ENCODE peak calls at places on chromosomes 1 and 21, in ten cellular contexts. One of them, this sample, is unnamed. For H3K27me3 and H3K9me3, the result is how much of the 10 kb centered on the place peaks cover.

GRCh38 chr1:200296091-200296661 is 113.7 kb downstream of the ZNF281 start:
- DNase-seq in GM23248: no peak
- DNase-seq in keratinocyte: no peak
- DNase-seq in tibial nerve: no peak
- DNase-seq in ovary: no peak
- DNase-seq in NT2/D1: no peak
- DNase-seq in adipocyte: peak
- DNase-seq in PC-3: peak
- DNase-seq in fibroblast of lung: no peak
- DNase-seq in Panc1: no peak
- DNase-seq in this sample: no peak

GRCh38 chr1:96206451-96206850 is 515.1 kb upstream of the PTBP2 start:
- DNase-seq in GM23248: no peak
- DNase-seq in keratinocyte: no peak
- DNase-seq in tibial nerve: no peak
- DNase-seq in ovary: no peak
- DNase-seq in NT2/D1: peak
- DNase-seq in adipocyte: no peak
- DNase-seq in PC-3: no peak
- DNase-seq in fibroblast of lung: no peak
- DNase-seq in Panc1: no peak
- DNase-seq in this sample: no peak

GRCh38 chr1:145771056-145771455 is 51.8 kb downstream of the CD160 start:
- DNase-seq in GM23248: no peak
- DNase-seq in keratinocyte: no peak
- DNase-seq in tibial nerve: no peak
- DNase-seq in ovary: no peak
- DNase-seq in NT2/D1: no peak
- DNase-seq in adipocyte: no peak
- DNase-seq in PC-3: no peak
- DNase-seq in fibroblast of lung: no peak
- DNase-seq in Panc1: no peak
- DNase-seq in this sample: no peak

GRCh38 chr1:71641903-71642302 is 561.1 kb upstream of the ZRANB2 start:
- DNase-seq in GM23248: no peak
- DNase-seq in keratinocyte: no peak
- DNase-seq in tibial nerve: no peak
- DNase-seq in ovary: no peak
- DNase-seq in NT2/D1: no peak
- DNase-seq in adipocyte: no peak
- DNase-seq in PC-3: no peak
- DNase-seq in fibroblast of lung: no peak
- DNase-seq in Panc1: no peak
- DNase-seq in this sample: no peak

GRCh38 chr1:234458352-234459027 is 20.5 kb downstream of the TARBP1 start:
- DNase-seq in GM23248: no peak
- DNase-seq in keratinocyte: no peak
- DNase-seq in tibial nerve: no peak
- DNase-seq in ovary: no peak
- DNase-seq in NT2/D1: no peak
- DNase-seq in adipocyte: no peak
- DNase-seq in PC-3: peak
- DNase-seq in fibroblast of lung: no peak
- DNase-seq in Panc1: no peak
- DNase-seq in this sample: no peak

GRCh38 chr21:30255679-30256078 is 27.1 kb downstream of the KRTAP24-1 start:
- DNase-seq in GM23248: no peak
- DNase-seq in keratinocyte: no peak
- DNase-seq in tibial nerve: no peak
- DNase-seq in ovary: no peak
- DNase-seq in NT2/D1: no peak
- DNase-seq in adipocyte: no peak
- DNase-seq in PC-3: no peak
- DNase-seq in fibroblast of lung: no peak
- DNase-seq in Panc1: no peak
- DNase-seq in this sample: no peak

GRCh38 chr1:28886731-28887417 is 27.5 kb upstream of the EPB41 start:
- DNase-seq in GM23248: peak
- DNase-seq in keratinocyte: peak
- DNase-seq in tibial nerve: peak
- DNase-seq in ovary: peak
- DNase-seq in NT2/D1: peak
- DNase-seq in adipocyte: peak
- DNase-seq in PC-3: peak
- DNase-seq in fibroblast of lung: peak
- DNase-seq in Panc1: no peak
- DNase-seq in this sample: peak

GRCh38 chr1:159311679-159312078 is 9.5 kb downstream of the FCER1A start:
- DNase-seq in GM23248: no peak
- DNase-seq in keratinocyte: no peak
- DNase-seq in tibial nerve: no peak
- DNase-seq in ovary: no peak
- DNase-seq in NT2/D1: no peak
- DNase-seq in adipocyte: no peak
- DNase-seq in PC-3: no peak
- DNase-seq in fibroblast of lung: no peak
- DNase-seq in Panc1: no peak
- DNase-seq in this sample: no peak

GRCh38 chr21:28309596-28309995 is 683.1 kb downstream of the LTN1 start:
- DNase-seq in GM23248: no peak
- DNase-seq in keratinocyte: no peak
- DNase-seq in tibial nerve: no peak
- DNase-seq in ovary: no peak
- DNase-seq in NT2/D1: no peak
- DNase-seq in adipocyte: no peak
- DNase-seq in PC-3: no peak
- DNase-seq in fibroblast of lung: no peak
- DNase-seq in Panc1: no peak
- DNase-seq in this sample: no peak
- H3K27me3 ChIP-seq in GM23248: under half
- H3K27me3 ChIP-seq in keratinocyte: under half
- H3K27me3 ChIP-seq in tibial nerve: under half
- H3K27me3 ChIP-seq in ovary: under half
- H3K27me3 ChIP-seq in NT2/D1: under half
- H3K27me3 ChIP-seq in adipocyte: under half
- H3K27me3 ChIP-seq in PC-3: under half
- H3K27me3 ChIP-seq in fibroblast of lung: under half
- H3K27me3 ChIP-seq in Panc1: under half
- H3K27me3 ChIP-seq in this sample: under half

DNA sequence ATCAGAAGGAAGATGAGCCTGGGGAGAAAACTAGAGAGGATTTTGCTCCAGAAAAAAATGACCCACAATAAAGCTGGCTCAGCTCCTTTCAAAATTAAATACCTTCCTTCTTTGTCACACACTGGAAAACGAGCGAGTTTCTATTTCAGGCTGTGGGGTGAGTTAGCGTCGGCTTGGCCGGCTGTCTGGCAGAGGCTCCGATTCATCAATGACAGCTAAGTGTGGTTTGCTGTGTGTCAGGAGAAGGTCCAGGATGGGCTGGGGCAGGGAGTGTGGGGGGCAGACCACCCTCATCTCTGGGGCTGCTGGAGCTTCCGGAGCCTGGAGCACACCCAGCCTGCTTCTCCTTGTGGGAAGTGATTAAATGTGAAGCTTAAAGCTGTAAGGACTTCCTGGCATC is 120.2 kb downstream of the ETS2 start:
- DNase-seq in GM23248: peak
- DNase-seq in keratinocyte: no peak
- DNase-seq in tibial nerve: no peak
- DNase-seq in ovary: peak
- DNase-seq in NT2/D1: no peak
- DNase-seq in adipocyte: peak
- DNase-seq in PC-3: peak
- DNase-seq in fibroblast of lung: peak
- DNase-seq in Panc1: no peak
- DNase-seq in this sample: peak
- H3K4me3 ChIP-seq in GM23248: peak
- H3K4me3 ChIP-seq in keratinocyte: peak
- H3K4me3 ChIP-seq in tibial nerve: peak
- H3K4me3 ChIP-seq in ovary: no peak
- H3K4me3 ChIP-seq in NT2/D1: no peak
- H3K4me3 ChIP-seq in adipocyte: peak
- H3K4me3 ChIP-seq in PC-3: peak
- H3K4me3 ChIP-seq in fibroblast of lung: no peak
- H3K4me3 ChIP-seq in Panc1: no peak
- H3K4me3 ChIP-seq in this sample: no peak

GRCh38 chr1:115118596-115118995 is 29.3 kb upstream of the TSPAN2 start:
- DNase-seq in GM23248: peak
- DNase-seq in keratinocyte: no peak
- DNase-seq in tibial nerve: no peak
- DNase-seq in ovary: no peak
- DNase-seq in NT2/D1: no peak
- DNase-seq in adipocyte: no peak
- DNase-seq in PC-3: no peak
- DNase-seq in fibroblast of lung: peak
- DNase-seq in Panc1: no peak
- DNase-seq in this sample: no peak
- H3K9me3 ChIP-seq in GM23248: under half
- H3K9me3 ChIP-seq in keratinocyte: under half
- H3K9me3 ChIP-seq in tibial nerve: under half
- H3K9me3 ChIP-seq in ovary: under half
- H3K9me3 ChIP-seq in NT2/D1: under half
- H3K9me3 ChIP-seq in adipocyte: under half
- H3K9me3 ChIP-seq in PC-3: under half
- H3K9me3 ChIP-seq in fibroblast of lung: under half
- H3K9me3 ChIP-seq in Panc1: under half
- H3K9me3 ChIP-seq in this sample: under half

DNA sequence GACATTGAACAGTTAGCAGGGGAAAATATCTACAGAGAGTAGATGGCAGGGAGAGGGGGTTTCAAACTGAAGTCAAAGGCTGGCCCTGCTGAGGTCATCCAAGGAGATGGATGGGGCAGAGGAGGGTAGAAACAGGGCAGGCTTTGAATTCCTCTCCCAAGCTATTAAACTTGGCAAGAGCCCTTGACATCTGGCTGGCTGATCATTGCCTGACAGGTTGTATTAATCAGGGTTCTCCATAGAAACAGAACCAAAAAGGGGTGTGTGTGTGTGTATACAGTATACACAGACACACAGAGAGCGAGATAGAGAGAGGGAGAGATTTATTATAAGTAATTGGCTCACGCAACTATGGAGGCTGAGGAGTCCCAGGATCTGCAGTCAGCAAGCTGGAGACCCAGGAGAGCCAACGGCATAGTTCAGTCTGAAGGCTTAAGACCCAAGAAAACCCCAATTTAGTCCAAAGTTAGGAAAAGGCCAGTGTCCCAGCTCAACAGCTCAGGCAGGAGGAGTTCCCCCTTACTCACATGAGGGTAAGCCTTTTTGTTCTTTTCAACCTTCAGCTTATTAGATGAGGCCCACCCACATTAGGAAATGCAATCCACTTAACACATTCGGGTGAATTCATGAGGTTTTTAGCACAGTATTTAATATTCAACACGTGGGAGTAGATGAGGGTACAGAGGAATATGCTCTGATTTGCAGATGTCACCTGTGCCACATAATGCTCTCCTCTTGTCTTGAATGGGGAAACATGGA is 46.7 kb upstream of the HAO2 start:
- DNase-seq in GM23248: no peak
- DNase-seq in keratinocyte: no peak
- DNase-seq in tibial nerve: no peak
- DNase-seq in ovary: no peak
- DNase-seq in NT2/D1: no peak
- DNase-seq in adipocyte: no peak
- DNase-seq in PC-3: no peak
- DNase-seq in fibroblast of lung: no peak
- DNase-seq in Panc1: no peak
- DNase-seq in this sample: no peak
- H3K27me3 ChIP-seq in GM23248: under half
- H3K27me3 ChIP-seq in keratinocyte: under half
- H3K27me3 ChIP-seq in tibial nerve: under half
- H3K27me3 ChIP-seq in ovary: under half
- H3K27me3 ChIP-seq in NT2/D1: under half
- H3K27me3 ChIP-seq in adipocyte: under half
- H3K27me3 ChIP-seq in PC-3: under half
- H3K27me3 ChIP-seq in fibroblast of lung: under half
- H3K27me3 ChIP-seq in Panc1: under half
- H3K27me3 ChIP-seq in this sample: under half

GRCh38 chr1:21550097-21550496 is 40.9 kb downstream of the ALPL start:
- DNase-seq in GM23248: peak
- DNase-seq in keratinocyte: no peak
- DNase-seq in tibial nerve: no peak
- DNase-seq in ovary: no peak
- DNase-seq in NT2/D1: no peak
- DNase-seq in adipocyte: peak
- DNase-seq in PC-3: peak
- DNase-seq in fibroblast of lung: peak
- DNase-seq in Panc1: no peak
- DNase-seq in this sample: no peak
- H3K4me3 ChIP-seq in GM23248: no peak
- H3K4me3 ChIP-seq in keratinocyte: no peak
- H3K4me3 ChIP-seq in tibial nerve: no peak
- H3K4me3 ChIP-seq in ovary: no peak
- H3K4me3 ChIP-seq in NT2/D1: no peak
- H3K4me3 ChIP-seq in adipocyte: no peak
- H3K4me3 ChIP-seq in PC-3: no peak
- H3K4me3 ChIP-seq in fibroblast of lung: no peak
- H3K4me3 ChIP-seq in Panc1: no peak
- H3K4me3 ChIP-seq in this sample: no peak

DNA sequence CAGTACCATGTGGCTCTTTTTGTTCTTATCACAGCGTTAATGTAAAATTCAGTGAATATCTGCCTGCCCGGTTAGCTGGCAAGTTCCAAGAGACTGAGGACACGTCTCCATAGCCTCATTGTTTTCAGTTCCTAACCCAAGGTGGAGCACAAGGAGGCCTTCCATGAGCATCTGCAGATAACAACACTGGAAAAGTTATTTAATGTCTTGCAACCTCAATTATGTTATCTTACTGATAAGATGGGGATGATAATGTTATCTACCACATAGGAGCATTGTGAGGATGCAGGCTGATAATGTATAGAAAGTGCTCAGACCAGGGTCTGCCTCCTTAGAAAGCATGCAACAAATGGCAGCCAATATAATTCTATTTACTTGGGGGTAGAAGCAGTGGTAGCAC is 109.6 kb upstream of the DNAH14 start:
- DNase-seq in GM23248: no peak
- DNase-seq in keratinocyte: no peak
- DNase-seq in tibial nerve: no peak
- DNase-seq in ovary: no peak
- DNase-seq in NT2/D1: no peak
- DNase-seq in adipocyte: no peak
- DNase-seq in PC-3: no peak
- DNase-seq in fibroblast of lung: no peak
- DNase-seq in Panc1: no peak
- DNase-seq in this sample: no peak
- H3K9me3 ChIP-seq in GM23248: under half
- H3K9me3 ChIP-seq in keratinocyte: under half
- H3K9me3 ChIP-seq in tibial nerve: under half
- H3K9me3 ChIP-seq in ovary: under half
- H3K9me3 ChIP-seq in NT2/D1: under half
- H3K9me3 ChIP-seq in adipocyte: under half
- H3K9me3 ChIP-seq in PC-3: under half
- H3K9me3 ChIP-seq in fibroblast of lung: under half
- H3K9me3 ChIP-seq in Panc1: under half
- H3K9me3 ChIP-seq in this sample: under half

This sample was measured in MG63.